ENCODE peak calls at places on chromosome 1, in four cellular contexts. Y is H1, P is sigmoid colon, E is tibial nerve. M is an unnamed sample. For H3K36me3 and H3K4me1, the result is how much of the 10 kb centered on the place peaks cover.

GRCh38 chr1:208242829-208243521 is 1.2 kb downstream of the PLXNA2 start:
- DNase-seq in Y (peak), P (peak), E (no peak), M (no peak)

GRCh38 chr1:18874600-18874999 is 15.1 kb upstream of the TAS1R2 start:
- DNase-seq in Y (no peak), P (no peak), E (no peak), M (no peak)

GRCh38 chr1:114015075-114015474 is 35.8 kb downstream of the OLFML3 start:
- DNase-seq in Y (no peak), P (no peak), E (no peak), M (no peak)

GRCh38 chr1:229694053-229694693 is 68.1 kb downstream of the URB2 start:
- DNase-seq in Y (peak), P (peak), E (peak), M (no peak)

GRCh38 chr1:181469829-181470228 is 13.5 kb upstream of the CACNA1E start:
- DNase-seq in Y (no peak), P (no peak), E (no peak), M (no peak)

GRCh38 chr1:183023601-183024351 is 556 bp downstream of the LAMC1 start:
- DNase-seq in Y (peak), P (peak), E (peak), M (peak)

GRCh38 chr1:147834810-147835209 is 67.8 kb upstream of the GJA8 start:
- DNase-seq in Y (no peak), P (no peak), E (no peak), M (no peak)

GRCh38 chr1:246602194-246602593 is 35.9 kb downstream of the CNST start:
- DNase-seq in Y (no peak), P (no peak), E (no peak), M (no peak)

GRCh38 chr1:66788231-66788939 is 12.7 kb downstream of the INSL5 start:
- DNase-seq in Y (no peak), P (no peak), E (no peak), M (no peak)

GRCh38 chr1:146012703-146013565 is 8.6 kb downstream of the HJV start:
- DNase-seq in Y (no peak), P (peak), E (peak), M (no peak)

GRCh38 chr1:73910466-73910865 is 287.5 kb downstream of the LRRIQ3 start:
- DNase-seq in Y (no peak), P (no peak), E (no peak), M (no peak)

GRCh38 chr1:110176299-110176956 is 26.1 kb downstream of the SLC6A17 start:
- DNase-seq in Y (no peak), P (no peak), E (peak), M (peak)

GRCh38 chr1:11301593-11301992 is 28.6 kb downstream of the UBIAD1 start:
- DNase-seq in Y (no peak), P (no peak), E (no peak), M (no peak)

GRCh38 chr1:176522310-176522846 is 59.4 kb downstream of the PAPPA2 start:
- DNase-seq in Y (no peak), P (no peak), E (no peak), M (no peak)

GRCh38 chr1:220013497-220013896 is 32.8 kb downstream of the EPRS1 start:
- DNase-seq in Y (no peak), P (no peak), E (no peak), M (no peak)

GRCh38 chr1:44526295-44527073 is 121.4 kb downstream of the RNF220 start:
- DNase-seq in Y (no peak), P (no peak), E (no peak), M (no peak)

GRCh38 chr1:6612641-6613360 is 730 bp upstream of the PHF13 start:
- DNase-seq in Y (no peak), P (peak), E (peak), M (peak)

GRCh38 chr1:74502432-74502831 is 10.0 kb downstream of the LRRC53 start:
- DNase-seq in Y (no peak), P (no peak), E (no peak), M (no peak)

GRCh38 chr1:236854602-236854978 is 59.5 kb downstream of the MTR start:
- DNase-seq in Y (no peak), P (no peak), E (no peak), M (no peak)

GRCh38 chr1:198116469-198116868 is 40.3 kb upstream of the NEK7 start:
- DNase-seq in Y (no peak), P (no peak), E (no peak), M (no peak)

GRCh38 chr1:160261526-160261877 is 847 bp downstream of the DCAF8 start:
- DNase-seq in Y (no peak), P (no peak), E (peak), M (no peak)

GRCh38 chr1:61173118-61173517 is 90.8 kb downstream of the NFIA start:
- DNase-seq in Y (no peak), P (no peak), E (peak), M (no peak)

GRCh38 chr1:38817958-38818705 is 41.4 kb downstream of the RRAGC start:
- DNase-seq in Y (peak), P (no peak), E (no peak), M (peak)

GRCh38 chr1:50174101-50174500 is 65.4 kb downstream of the ELAVL4 start:
- DNase-seq in Y (no peak), P (no peak), E (no peak), M (no peak)

GRCh38 chr1:94919241-94920030 is 7.5 kb downstream of the CNN3 start:
- DNase-seq in Y (no peak), P (no peak), E (no peak), M (no peak)

GRCh38 chr1:85365851-85366250 is 89.4 kb upstream of the BCL10 start:
- DNase-seq in Y (no peak), P (no peak), E (no peak), M (no peak)

GRCh38 chr1:85363526-85363925 is 87.1 kb upstream of the BCL10 start:
- DNase-seq in Y (no peak), P (no peak), E (no peak), M (no peak)

GRCh38 chr1:85363102-85363501 is 86.7 kb upstream of the BCL10 start:
- DNase-seq in Y (no peak), P (no peak), E (no peak), M (no peak)

GRCh38 chr1:85368073-85368778 is 91.8 kb upstream of the BCL10 start:
- DNase-seq in Y (no peak), P (no peak), E (no peak), M (no peak)

DNA sequence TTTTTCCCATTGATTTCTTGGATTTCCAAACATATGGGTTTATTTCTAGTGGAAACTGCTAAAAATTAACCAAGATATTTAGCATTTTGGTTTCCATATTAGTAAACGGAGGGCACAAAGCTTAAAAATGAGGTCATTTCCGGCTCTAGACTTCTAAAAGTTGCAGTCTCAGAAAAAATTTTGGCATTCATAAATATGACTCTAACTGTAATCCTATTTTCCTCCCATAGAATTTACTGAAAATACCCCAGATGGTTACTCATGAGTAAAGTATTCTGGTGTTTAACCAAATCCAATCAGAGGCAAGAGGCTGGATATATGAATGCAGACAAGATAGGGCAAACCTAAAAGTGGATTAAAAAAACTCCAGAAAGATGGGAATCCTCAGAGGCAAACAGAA is 90.0 kb upstream of the BCL10 start:
- DNase-seq in Y (no peak), P (no peak), E (no peak), M (no peak)
- H3K36me3 ChIP-seq in Y (under half), P (under half), E (under half), M (under half)

DNA sequence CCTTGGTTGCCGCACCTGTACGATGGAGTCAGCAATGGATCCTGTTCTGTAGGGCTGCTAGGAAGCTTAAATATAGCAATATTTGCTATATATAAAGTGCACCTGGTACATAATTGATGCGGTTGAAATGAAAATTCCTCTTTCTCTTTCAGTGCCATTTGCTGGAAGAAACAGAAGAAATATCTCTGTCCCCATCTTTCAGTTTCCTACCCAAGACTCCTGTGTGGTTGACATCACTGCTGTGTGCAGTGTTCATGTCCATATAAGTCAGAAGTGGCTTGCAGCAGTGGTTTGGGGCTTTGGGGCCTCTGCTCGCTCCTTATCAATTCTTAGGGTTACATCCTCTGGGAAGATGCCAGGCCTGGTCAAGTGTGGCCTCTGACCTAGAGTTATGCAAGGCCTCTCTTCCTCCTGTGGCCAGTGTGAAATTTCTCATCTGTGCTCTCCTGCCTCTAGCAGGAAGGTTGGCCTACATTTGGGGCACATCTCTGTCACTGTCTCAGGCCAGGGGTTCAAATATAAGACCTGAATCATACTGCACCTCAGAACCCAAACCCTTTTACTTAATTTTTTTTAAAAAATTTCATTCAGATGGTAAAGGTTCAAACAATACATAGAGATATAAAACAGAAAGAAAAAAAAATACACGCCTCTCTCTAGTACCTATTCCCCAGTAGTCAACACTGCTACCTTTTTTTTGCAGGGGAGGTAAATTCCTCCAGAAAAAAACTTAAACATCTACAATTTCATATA is 32.7 kb downstream of the MAPKAPK2 start:
- DNase-seq in Y (no peak), P (peak), E (no peak), M (peak)
- H3K4me1 ChIP-seq in Y (under half), P (half or more), E (under half), M (half or more)

GRCh38 chr1:118084400-118084799 is 100.6 kb downstream of the SPAG17 start:
- DNase-seq in Y (no peak), P (no peak), E (no peak), M (no peak)

GRCh38 chr1:118085365-118085764 is 99.7 kb downstream of the SPAG17 start:
- DNase-seq in Y (no peak), P (no peak), E (no peak), M (no peak)

GRCh38 chr1:118077331-118078055 is 107.5 kb downstream of the SPAG17 start:
- DNase-seq in Y (peak), P (no peak), E (peak), M (no peak)

GRCh38 chr1:118081387-118081786 is 103.6 kb downstream of the SPAG17 start:
- DNase-seq in Y (no peak), P (no peak), E (no peak), M (no peak)

DNA sequence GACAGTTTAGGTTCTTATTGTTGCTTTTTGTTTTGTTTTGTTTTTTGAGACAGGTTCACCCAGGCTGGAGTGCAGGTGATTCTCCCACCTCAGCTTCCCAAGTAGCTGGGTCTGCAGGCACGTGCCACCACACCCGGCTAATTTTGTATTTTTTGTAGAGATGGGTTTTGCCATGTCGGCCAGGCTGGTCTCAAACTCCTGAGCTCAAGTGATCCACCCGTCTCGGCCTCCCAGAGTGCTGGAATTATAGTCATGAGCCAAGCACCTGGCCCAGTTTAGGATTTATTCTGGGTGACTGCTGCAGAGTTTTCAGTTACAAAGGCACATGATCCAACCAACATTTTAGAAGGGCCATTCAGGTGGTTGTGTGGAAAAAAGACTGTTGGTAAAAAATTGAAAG is 102.0 kb downstream of the SPAG17 start:
- DNase-seq in Y (no peak), P (no peak), E (no peak), M (no peak)
- TF ChIP-seq EP300 in Y (no peak), P (no peak), E (no peak), M (no peak)

GRCh38 chr1:59162665-59163064 is 134.2 kb upstream of the FGGY start:
- DNase-seq in Y (no peak), P (no peak), E (no peak), M (no peak)
- H3K36me3 ChIP-seq in Y (under half), P (under half), E (under half), M (under half)

GRCh38 chr1:51671527-51672325 is 54.8 kb downstream of the OSBPL9 start:
- DNase-seq in Y (no peak), P (no peak), E (no peak), M (no peak)

GRCh38 chr1:51666463-51666862 is 49.6 kb downstream of the OSBPL9 start:
- DNase-seq in Y (no peak), P (no peak), E (no peak), M (no peak)

GRCh38 chr1:51667556-51667955 is 50.7 kb downstream of the OSBPL9 start:
- DNase-seq in Y (no peak), P (no peak), E (no peak), M (no peak)

GRCh38 chr1:51673279-51673678 is 56.4 kb downstream of the OSBPL9 start:
- DNase-seq in Y (no peak), P (no peak), E (no peak), M (no peak)

GRCh38 chr1:51669191-51669590 is 52.3 kb downstream of the OSBPL9 start:
- DNase-seq in Y (no peak), P (no peak), E (no peak), M (no peak)
- H3K4me1 ChIP-seq in Y (under half), P (half or more), E (under half), M (under half)

GRCh38 chr1:234430691-234431090 is 48.3 kb downstream of the TARBP1 start:
- DNase-seq in Y (no peak), P (no peak), E (no peak), M (no peak)

GRCh38 chr1:234434706-234435105 is 44.3 kb downstream of the TARBP1 start:
- DNase-seq in Y (no peak), P (no peak), E (no peak), M (no peak)

GRCh38 chr1:234435620-234436019 is 43.4 kb downstream of the TARBP1 start:
- DNase-seq in Y (no peak), P (no peak), E (no peak), M (no peak)

GRCh38 chr1:234431255-234431654 is 47.7 kb downstream of the TARBP1 start:
- DNase-seq in Y (no peak), P (no peak), E (no peak), M (no peak)

DNA sequence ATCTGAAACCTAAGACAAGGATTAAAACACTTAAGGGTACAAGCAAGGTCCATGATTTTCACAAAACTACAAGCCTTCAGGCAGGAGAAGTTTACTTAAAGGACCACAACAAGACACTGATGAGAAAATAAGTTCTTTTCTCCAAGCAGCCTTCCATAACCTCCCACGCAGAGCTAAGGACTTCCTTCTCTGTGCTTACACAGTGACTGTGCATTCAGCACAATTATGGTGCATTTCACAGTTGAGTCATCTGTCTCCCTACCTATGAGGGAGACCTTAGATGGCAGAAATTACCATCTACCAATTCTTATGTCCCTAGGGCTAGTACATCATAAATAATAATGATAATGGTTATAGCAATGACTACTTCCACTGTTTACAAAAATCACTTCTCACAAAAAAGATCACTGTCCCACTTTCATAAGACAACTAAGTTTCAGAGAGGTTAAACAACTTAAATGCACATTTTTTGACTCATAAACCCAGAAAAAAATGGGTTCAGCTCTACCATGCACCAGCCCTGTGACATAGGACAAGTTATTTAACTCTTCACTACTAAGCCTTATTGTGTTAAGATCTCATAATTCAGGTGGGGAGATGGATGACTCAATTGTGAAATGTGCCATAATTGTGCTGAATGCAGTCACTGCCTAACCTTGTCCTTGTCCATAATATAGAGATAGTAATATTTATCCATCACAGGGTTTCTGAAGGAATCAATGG is 45.3 kb downstream of the TARBP1 start:
- DNase-seq in Y (no peak), P (no peak), E (no peak), M (no peak)
- TF ChIP-seq EP300 in Y (no peak), P (no peak), E (no peak), M (no peak)

DNA sequence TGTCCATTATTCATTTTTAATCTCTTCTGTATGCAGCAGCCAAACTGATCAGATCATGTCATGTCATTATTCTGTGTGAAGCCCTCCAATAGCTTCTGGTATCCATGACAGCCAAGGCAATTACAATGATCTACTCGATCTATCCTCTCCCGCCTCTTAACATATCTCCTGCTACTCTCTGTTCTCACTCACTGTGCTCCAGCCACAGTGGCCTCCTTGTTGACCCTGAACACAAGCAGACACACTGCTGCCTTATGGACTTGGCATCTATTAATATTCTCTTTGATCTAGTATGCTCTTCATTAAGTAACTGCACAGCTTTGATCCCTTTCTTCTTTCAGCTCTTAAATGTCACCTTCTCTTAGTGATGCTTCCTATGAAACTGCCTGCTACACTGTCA is 59.5 kb downstream of the TPR start:
- DNase-seq in Y (no peak), P (no peak), E (no peak), M (no peak)
- H3K36me3 ChIP-seq in Y (under half), P (under half), E (under half), M (half or more)

GRCh38 chr1:28751315-28752056 is 14.7 kb downstream of the YTHDF2 start:
- DNase-seq in Y (no peak), P (no peak), E (no peak), M (no peak)
- H3K4me1 ChIP-seq in Y (under half), P (half or more), E (under half), M (half or more)

GRCh38 chr1:168422203-168422848 is 121.5 kb downstream of the XCL2 start:
- DNase-seq in Y (no peak), P (no peak), E (no peak), M (no peak)
- TF ChIP-seq EP300 in Y (no peak), P (no peak), E (no peak), M (no peak)

GRCh38 chr1:92842082-92843045 is 10.5 kb downstream of the RPL5 start:
- DNase-seq in Y (no peak), P (no peak), E (no peak), M (no peak)

GRCh38 chr1:92837062-92837461 is 5.2 kb downstream of the RPL5 start:
- DNase-seq in Y (no peak), P (no peak), E (no peak), M (no peak)

GRCh38 chr1:92840600-92840999 is 8.8 kb downstream of the RPL5 start:
- DNase-seq in Y (no peak), P (no peak), E (no peak), M (no peak)

GRCh38 chr1:92839442-92839841 is 7.6 kb downstream of the RPL5 start:
- DNase-seq in Y (no peak), P (no peak), E (no peak), M (no peak)

GRCh38 chr1:92838519-92838918 is 6.7 kb downstream of the RPL5 start:
- DNase-seq in Y (no peak), P (no peak), E (no peak), M (no peak)
- H3K36me3 ChIP-seq in Y (half or more), P (under half), E (under half), M (half or more)

M was measured in upper lobe of left lung.